ENCODE peak calls at places on chromosomes 1 and 21, in seven cellular contexts. L is heart right ventricle, E is heart left ventricle, A is psoas muscle, R is lung, N is neural progenitor cell, U is coronary artery. K is an unnamed sample.

GRCh38 chr1:20411196-20411980 is 74.6 kb downstream of the CAMK2N1 start:
- DNase-seq in L (no peak), E (no peak), A (peak), R (peak), N (no peak), U (peak), K (no peak)

GRCh38 chr1:39047374-39048229 is 21.5 kb downstream of the NDUFS5 start:
- DNase-seq in L (no peak), E (no peak), A (peak), R (peak), N (no peak), U (peak), K (peak)

GRCh38 chr1:30451532-30452125 is 271.8 kb downstream of the MATN1 start:
- DNase-seq in L (no peak), E (no peak), A (no peak), R (no peak), N (no peak), U (peak), K (no peak)

GRCh38 chr1:166489670-166490436 is 323.1 kb upstream of the FAM78B start:
- DNase-seq in L (peak), E (peak), A (peak), R (peak), N (no peak), U (no peak), K (no peak)

GRCh38 chr1:8189931-8190483 is 127.9 kb upstream of the SLC45A1 start:
- DNase-seq in L (no peak), E (no peak), A (no peak), R (no peak), N (no peak), U (no peak), K (no peak)

GRCh38 chr1:233587958-233588799 is 25.7 kb upstream of the KCNK1 start:
- DNase-seq in L (no peak), E (no peak), A (no peak), R (no peak), N (peak), U (no peak), K (no peak)

GRCh38 chr1:167088746-167089417 is 1.3 kb downstream of the GPA33 start:
- DNase-seq in L (no peak), E (no peak), A (no peak), R (no peak), N (no peak), U (no peak), K (no peak)

GRCh38 chr1:51661081-51661518 is 44.2 kb downstream of the OSBPL9 start:
- DNase-seq in L (no peak), E (no peak), A (no peak), R (no peak), N (no peak), U (no peak), K (no peak)

GRCh38 chr1:100530901-100531487 is 6.9 kb upstream of the GPR88 start:
- DNase-seq in L (peak), E (no peak), A (peak), R (no peak), N (no peak), U (no peak), K (no peak)

GRCh38 chr1:7292714-7293419 is 478.2 kb upstream of the VAMP3 start:
- DNase-seq in L (no peak), E (no peak), A (no peak), R (no peak), N (no peak), U (no peak), K (no peak)

GRCh38 chr1:222911866-222912265 is 97.0 kb downstream of the DISP1 start:
- DNase-seq in L (no peak), E (no peak), A (no peak), R (no peak), N (no peak), U (no peak), K (no peak)

GRCh38 chr1:183901748-183902341 is 96.9 kb downstream of the RGL1 start:
- DNase-seq in L (no peak), E (no peak), A (no peak), R (no peak), N (no peak), U (no peak), K (no peak)

GRCh38 chr1:2981981-2982614 is 39.2 kb upstream of the ACTRT2 start:
- DNase-seq in L (no peak), E (peak), A (no peak), R (no peak), N (no peak), U (peak), K (no peak)

GRCh38 chr1:60972841-60973364 is 109.5 kb upstream of the NFIA start:
- DNase-seq in L (no peak), E (no peak), A (no peak), R (no peak), N (no peak), U (no peak), K (no peak)

GRCh38 chr21:31564439-31564838 is 95.1 kb upstream of the SOD1 start:
- DNase-seq in L (no peak), E (no peak), A (no peak), R (no peak), N (no peak), U (no peak), K (no peak)

GRCh38 chr1:54331091-54331772 is 75.0 kb downstream of the SSBP3 start:
- DNase-seq in L (no peak), E (peak), A (no peak), R (no peak), N (peak), U (no peak), K (no peak)

GRCh38 chr1:151968058-151968457 is 25.6 kb downstream of the S100A10 start:
- DNase-seq in L (peak), E (no peak), A (no peak), R (no peak), N (peak), U (no peak), K (peak)

GRCh38 chr1:27634982-27635362 is at the start of gene FGR:
- DNase-seq in L (no peak), E (peak), A (no peak), R (peak), N (no peak), U (no peak), K (no peak)

GRCh38 chr1:65979145-65979544 is 186.4 kb downstream of the PDE4B start:
- DNase-seq in L (no peak), E (no peak), A (no peak), R (no peak), N (no peak), U (no peak), K (peak)

GRCh38 chr1:230495891-230496385 is 69.8 kb upstream of the PGBD5 start:
- DNase-seq in L (no peak), E (no peak), A (no peak), R (no peak), N (no peak), U (no peak), K (peak)

GRCh38 chr1:214448536-214448935 is 102.9 kb downstream of the PTPN14 start:
- DNase-seq in L (no peak), E (no peak), A (no peak), R (no peak), N (no peak), U (no peak), K (no peak)

GRCh38 chr1:168603501-168604107 is 27.2 kb downstream of the XCL1 start:
- DNase-seq in L (peak), E (peak), A (peak), R (peak), N (peak), U (no peak), K (peak)

GRCh38 chr1:19361231-19362147 is 49.4 kb downstream of the SLC66A1 start:
- DNase-seq in L (no peak), E (no peak), A (no peak), R (no peak), N (no peak), U (no peak), K (no peak)

GRCh38 chr1:6448749-6449631 is 17.0 kb downstream of the TNFRSF25 start:
- DNase-seq in L (no peak), E (no peak), A (no peak), R (no peak), N (peak), U (no peak), K (no peak)

GRCh38 chr21:38352536-38353219 is 95.9 kb downstream of the KCNJ15 start:
- DNase-seq in L (peak), E (no peak), A (peak), R (peak), N (peak), U (no peak), K (peak)

GRCh38 chr1:187471555-187471954 is 642.8 kb downstream of the PLA2G4A start:
- DNase-seq in L (no peak), E (no peak), A (no peak), R (no peak), N (no peak), U (no peak), K (no peak)

GRCh38 chr1:87684786-87685185 is 356.1 kb downstream of the LMO4 start:
- DNase-seq in L (peak), E (no peak), A (no peak), R (no peak), N (no peak), U (no peak), K (peak)

GRCh38 chr1:160407819-160408801 is 7.7 kb downstream of the VANGL2 start:
- DNase-seq in L (no peak), E (no peak), A (no peak), R (no peak), N (no peak), U (no peak), K (no peak)

DNA sequence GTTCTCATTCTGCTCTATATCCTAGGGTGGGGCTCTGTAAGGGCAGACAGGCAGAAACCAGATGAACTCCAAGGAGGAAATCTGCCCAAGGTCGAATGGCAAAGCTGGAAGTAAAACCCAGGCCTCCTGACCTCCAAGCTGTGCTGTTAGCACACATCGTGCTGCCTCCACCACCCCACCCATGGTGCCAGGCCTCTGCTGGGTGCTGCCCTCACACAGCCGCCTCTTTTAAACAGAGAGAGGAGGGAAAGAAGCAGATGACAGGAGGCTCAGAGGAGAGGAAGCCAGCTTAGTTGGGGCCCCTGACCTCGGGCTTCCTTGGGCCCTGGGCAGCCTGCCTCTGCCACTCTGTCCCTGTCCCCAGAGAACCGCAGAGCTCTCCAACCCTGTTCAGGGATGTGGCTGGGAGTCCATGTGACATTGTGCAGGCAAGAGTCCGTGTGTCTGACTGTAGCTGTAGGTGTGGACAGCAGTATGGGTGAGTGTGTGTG is 1.1 kb downstream of the SYNC start:
- DNase-seq in L (peak), E (no peak), A (no peak), R (no peak), N (no peak), U (no peak), K (peak)
- H3K4me3 ChIP-seq in L (peak), E (peak), A (peak), R (no peak), N (no peak), U (peak), K (peak)

DNA sequence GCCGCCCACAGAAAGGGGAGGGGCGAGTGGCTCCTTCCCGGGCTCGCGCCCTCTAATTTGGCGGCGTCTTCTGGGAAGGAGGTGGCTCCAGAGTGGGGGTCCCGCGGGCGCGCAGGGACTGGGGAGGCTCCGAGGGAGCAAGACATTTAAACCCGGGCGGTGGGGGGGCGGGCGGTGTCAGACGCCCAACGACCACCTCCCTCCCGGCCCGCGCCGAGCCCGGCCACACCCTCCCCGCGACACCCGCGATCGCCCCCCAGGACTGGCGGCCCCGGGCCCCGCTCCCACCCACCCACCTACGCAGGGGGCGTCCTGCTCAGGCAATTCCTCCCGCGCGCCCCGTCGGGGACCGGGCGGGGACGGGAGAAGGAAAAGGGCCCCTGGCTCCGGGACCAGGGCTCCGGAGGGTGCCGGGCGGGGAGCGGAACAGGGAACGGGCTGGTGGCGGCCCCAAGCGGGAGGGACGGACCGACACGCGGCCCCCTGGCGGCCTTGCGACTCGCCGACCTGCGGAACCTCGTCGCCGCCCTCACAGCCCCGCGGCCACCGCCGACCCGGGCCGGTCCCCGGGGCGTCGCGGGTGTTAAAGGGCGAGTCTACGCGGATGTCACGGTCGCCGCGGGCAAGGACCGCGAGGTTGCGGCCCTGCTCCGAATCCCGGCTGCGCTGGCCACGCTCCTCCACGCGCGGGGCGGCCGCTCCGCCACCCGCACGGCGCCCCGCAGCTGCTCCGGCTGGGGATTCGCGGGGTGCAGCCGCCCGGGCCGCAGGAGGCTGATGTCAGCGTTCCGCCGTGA is 94.0 kb upstream of the FMN2 start:
- DNase-seq in L (no peak), E (no peak), A (no peak), R (no peak), N (peak), U (no peak), K (no peak)
- TF ChIP-seq CTCF in L (no peak), E (no peak), A (no peak), R (no peak), N (peak), U (no peak), K (no peak)

GRCh38 chr21:34883501-34884271 is 165.4 kb downstream of the RUNX1 start:
- DNase-seq in L (no peak), E (no peak), A (no peak), R (no peak), N (no peak), U (no peak), K (no peak)

GRCh38 chr21:34884346-34884929 is 164.7 kb downstream of the RUNX1 start:
- DNase-seq in L (no peak), E (no peak), A (no peak), R (no peak), N (no peak), U (no peak), K (no peak)

GRCh38 chr21:34881421-34881820 is 167.7 kb downstream of the RUNX1 start:
- DNase-seq in L (no peak), E (no peak), A (no peak), R (no peak), N (no peak), U (no peak), K (no peak)

GRCh38 chr21:34881894-34882371 is 167.2 kb downstream of the RUNX1 start:
- DNase-seq in L (no peak), E (no peak), A (no peak), R (no peak), N (no peak), U (no peak), K (no peak)

GRCh38 chr21:34882719-34883131 is 166.4 kb downstream of the RUNX1 start:
- DNase-seq in L (no peak), E (no peak), A (no peak), R (no peak), N (no peak), U (no peak), K (no peak)
- H3K4me3 ChIP-seq in L (peak), E (peak), A (peak), R (no peak), N (no peak), U (no peak), K (no peak)

GRCh38 chr1:226912587-226913176 is 27.4 kb upstream of the COQ8A start:
- DNase-seq in L (peak), E (peak), A (peak), R (peak), N (peak), U (peak), K (peak)
- TF ChIP-seq CTCF in L (peak), E (peak), A (peak), R (peak), N (peak), U (no peak), K (peak)

GRCh38 chr1:43659785-43660184 is 9.8 kb downstream of the KDM4A start:
- DNase-seq in L (no peak), E (no peak), A (no peak), R (no peak), N (no peak), U (no peak), K (no peak)
- H3K4me3 ChIP-seq in L (no peak), E (no peak), A (no peak), R (no peak), N (no peak), U (no peak), K (no peak)

GRCh38 chr1:179591592-179592580 is at the start of gene TDRD5:
- DNase-seq in L (no peak), E (peak), A (no peak), R (no peak), N (peak), U (no peak), K (peak)
- TF ChIP-seq CTCF in L (no peak), E (no peak), A (no peak), R (no peak), N (no peak), U (no peak), K (no peak)

K was measured in testis.